ENCODE peak calls at places on chromosomes 4 and X, in seven cellular contexts. I, D, N, W, Q, Y and E are unnamed samples.

GRCh38 chr4:28402751-28403150 is 1542.1 kb downstream of the STIM2 start:
- DNase-seq in Y (no peak), W (no peak), I (no peak), D (no peak), Q (no peak), N (no peak), E (no peak)

GRCh38 chrX:55135171-55135570 is 46.4 kb downstream of the PAGE2 start:
- DNase-seq in Y (peak), I (no peak), W (peak), Q (peak), D (peak), N (peak), E (peak)

GRCh38 chrX:103791826-103792458 is 15.3 kb downstream of the PLP1 start:
- DNase-seq in I (no peak), Q (no peak), W (no peak), D (no peak), N (no peak), Y (no peak), E (no peak)

GRCh38 chrX:145475725-145476124 is 228.4 kb downstream of the SPANXN1 start:
- DNase-seq in I (no peak), Q (no peak), D (no peak), Y (no peak), N (no peak), W (no peak), E (no peak)

GRCh38 chrX:17415242-17415815 is 40.3 kb downstream of the NHS start:
- DNase-seq in I (no peak), Y (no peak), W (no peak), N (no peak), D (no peak), Q (no peak), E (no peak)

GRCh38 chrX:140507982-140508305 is 3.1 kb upstream of the SOX3 start:
- DNase-seq in W (peak), N (no peak), Y (peak), I (no peak), Q (no peak), D (peak), E (peak)

GRCh38 chr4:2331519-2332200 is 69.8 kb upstream of the MXD4 start:
- DNase-seq in N (no peak), W (no peak), D (no peak), Y (no peak), I (no peak), Q (no peak), E (no peak)

GRCh38 chr4:55736605-55737183 is 82.9 kb upstream of the EXOC1L start:
- DNase-seq in Q (peak), Y (no peak), I (no peak), D (no peak), N (no peak), W (no peak), E (no peak)

GRCh38 chr4:118279920-118280432 is 72.8 kb downstream of the PRSS12 start:
- DNase-seq in Q (no peak), I (no peak), N (no peak), D (no peak), Y (no peak), W (no peak), E (no peak)

GRCh38 chrX:120561634-120562568 is 1.1 kb upstream of the CUL4B start:
- DNase-seq in N (no peak), Y (no peak), D (no peak), I (no peak), Q (no peak), W (no peak), E (peak)

GRCh38 chrX:134898450-134898849 is 92.3 kb upstream of the SMIM10 start:
- DNase-seq in I (no peak), Q (no peak), N (no peak), Y (no peak), W (no peak), D (no peak), E (no peak)

GRCh38 chr4:28250646-28251045 is 1390.0 kb downstream of the STIM2 start:
- DNase-seq in D (no peak), Q (no peak), W (no peak), Y (no peak), I (no peak), N (no peak), E (no peak)

GRCh38 chr4:150248181-150248580 is 169.9 kb downstream of the DCLK2 start:
- DNase-seq in Y (no peak), W (no peak), D (no peak), I (no peak), N (no peak), Q (no peak), E (no peak)

GRCh38 chr4:156829194-156829593 is 142.4 kb downstream of the PDGFC start:
- DNase-seq in I (no peak), Y (no peak), N (no peak), D (no peak), Q (no peak), W (no peak), E (no peak)

GRCh38 chrX:50813843-50814661 is at the start of gene SHROOM4:
- DNase-seq in Y (peak), N (peak), Q (no peak), D (peak), I (peak), W (peak), E (peak)

GRCh38 chr4:24321151-24321550 is 263.2 kb downstream of the DHX15 start:
- DNase-seq in I (no peak), Q (no peak), N (no peak), D (no peak), Y (no peak), W (no peak), E (no peak)

GRCh38 chr4:165293927-165294649 is 33.4 kb upstream of the MSMO1 start:
- DNase-seq in Q (no peak), N (no peak), W (no peak), Y (no peak), I (no peak), D (no peak), E (no peak)

GRCh38 chrX:15334561-15334960 is 762 bp downstream of the PIGA start:
- DNase-seq in N (no peak), W (no peak), Q (no peak), D (no peak), Y (no peak), I (no peak), E (no peak)

GRCh38 chr4:181939199-181939945 is 303.8 kb upstream of the TENM3 start:
- DNase-seq in Q (no peak), D (no peak), W (no peak), N (no peak), I (no peak), Y (no peak), E (no peak)
- H3K27ac ChIP-seq in Q (no peak), D (no peak), W (no peak), N (no peak), I (no peak), Y (no peak), E (no peak)

DNA sequence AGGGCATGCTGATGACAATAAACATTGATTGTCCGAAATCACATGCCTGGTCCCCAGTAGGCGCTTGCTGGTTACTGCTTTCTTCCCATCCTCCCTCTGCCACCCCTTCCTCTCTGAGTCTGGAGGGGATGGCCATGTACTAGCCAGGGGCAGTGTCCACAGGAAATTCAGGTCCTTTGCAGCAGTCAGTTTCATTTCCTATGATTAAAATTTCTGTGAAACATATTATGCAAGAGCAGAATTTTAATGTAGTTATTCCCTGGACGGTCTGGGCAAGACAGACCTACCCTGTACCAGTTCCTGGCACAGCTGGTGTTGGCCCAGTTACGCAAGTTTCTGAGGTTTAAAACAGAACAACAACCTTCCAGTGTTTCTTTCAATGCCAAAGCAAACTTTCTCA is 28.2 kb upstream of the TLR2 start:
- DNase-seq in D (no peak), Q (no peak), I (no peak), W (peak), N (peak), Y (no peak), E (no peak)
- H3K27ac ChIP-seq in D (no peak), Q (no peak), I (peak), W (peak), N (no peak), Y (no peak), E (no peak)

DNA sequence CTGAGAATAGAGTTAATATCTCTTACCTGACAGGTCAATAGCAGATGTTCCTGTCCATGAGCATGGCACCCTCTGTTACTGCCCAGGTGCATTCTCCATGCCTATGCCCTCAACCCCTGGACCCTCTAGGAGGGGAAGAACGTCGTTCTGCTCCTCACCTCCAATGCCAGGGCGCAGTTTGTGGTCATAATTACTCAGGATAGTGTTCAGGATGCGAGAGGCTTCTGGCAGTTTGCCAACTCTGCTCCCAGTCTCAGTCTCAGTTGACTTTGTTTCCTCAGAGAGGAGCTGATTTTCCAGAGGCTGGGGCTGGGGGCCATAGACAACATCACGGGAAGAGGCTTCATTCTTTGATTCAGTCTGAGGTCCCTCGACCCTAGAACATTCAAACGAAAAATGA is 4.4 kb downstream of the GABRE start:
- DNase-seq in Y (no peak), Q (no peak), N (no peak), W (no peak), D (no peak), I (no peak), E (no peak)
- H3K27ac ChIP-seq in Y (no peak), Q (no peak), N (no peak), W (no peak), D (no peak), I (no peak), E (no peak)

GRCh38 chr4:121138014-121138413 is 26.1 kb downstream of the TNIP3 start:
- DNase-seq in Q (no peak), D (no peak), Y (no peak), N (no peak), I (no peak), W (no peak), E (no peak)
- H3K27ac ChIP-seq in Q (no peak), D (no peak), Y (no peak), N (no peak), I (no peak), W (no peak), E (no peak)

GRCh38 chrX:118348186-118348810 is 2.4 kb downstream of the WDR44 start:
- DNase-seq in Q (no peak), Y (no peak), I (no peak), D (no peak), N (no peak), W (no peak), E (no peak)
- H3K27ac ChIP-seq in Q (no peak), Y (no peak), I (no peak), D (no peak), N (no peak), W (no peak), E (no peak)

GRCh38 chrX:18898091-18898490 is 85.8 kb downstream of the PHKA2 start:
- DNase-seq in Q (no peak), Y (no peak), W (no peak), D (no peak), N (no peak), I (no peak), E (no peak)
- H3K27ac ChIP-seq in Q (no peak), Y (no peak), W (no peak), D (no peak), N (no peak), I (no peak), E (no peak)

GRCh38 chr4:186445040-186445439 is 110.3 kb downstream of the MTNR1A start:
- DNase-seq in I (no peak), Y (no peak), N (no peak), D (no peak), W (no peak), Q (no peak), E (no peak)
- H3K27ac ChIP-seq in I (no peak), Y (no peak), N (no peak), D (no peak), W (no peak), Q (no peak), E (no peak)

GRCh38 chrX:9790866-9791265 is 4.6 kb downstream of the SHROOM2 start:
- DNase-seq in N (no peak), I (no peak), Q (no peak), D (no peak), Y (no peak), W (no peak), E (no peak)

GRCh38 chrX:9789555-9789954 is 3.3 kb downstream of the SHROOM2 start:
- DNase-seq in Q (no peak), Y (no peak), D (no peak), W (no peak), I (no peak), N (no peak), E (no peak)

GRCh38 chrX:9786839-9787635 is 808 bp downstream of the SHROOM2 start:
- DNase-seq in I (no peak), W (peak), N (no peak), Q (no peak), Y (peak), D (peak), E (no peak)

GRCh38 chrX:9785944-9786741 is at the start of gene SHROOM2:
- DNase-seq in D (peak), N (no peak), Q (no peak), Y (peak), W (peak), I (no peak), E (no peak)

DNA sequence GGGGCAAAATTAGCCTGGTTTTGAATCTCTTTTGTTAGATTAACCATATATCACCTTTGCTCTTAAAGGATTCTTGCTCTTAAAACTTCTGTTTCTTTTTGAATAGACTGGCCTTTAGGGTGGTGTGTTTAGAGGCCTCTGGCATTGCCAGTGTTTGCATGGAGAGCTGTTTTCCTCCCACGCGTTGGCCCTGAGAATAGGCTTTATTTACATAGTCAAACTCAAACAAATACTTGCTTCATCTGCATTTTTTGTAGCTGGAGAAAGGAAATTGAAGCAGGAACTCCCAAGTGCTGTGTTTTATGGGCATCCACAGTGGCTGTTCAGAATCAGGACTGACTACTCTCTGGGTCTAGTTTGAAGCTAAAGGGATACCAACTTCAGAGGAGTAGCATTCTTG is 2.7 kb downstream of the SHROOM2 start:
- DNase-seq in D (peak), W (no peak), I (no peak), N (no peak), Y (no peak), Q (no peak), E (no peak)
- H3K27ac ChIP-seq in D (no peak), W (no peak), I (no peak), N (no peak), Y (no peak), Q (no peak), E (no peak)

GRCh38 chr4:36322921-36323354 is 41.5 kb downstream of the DTHD1 start:
- DNase-seq in D (no peak), Y (no peak), W (no peak), Q (no peak), N (no peak), I (no peak), E (no peak)

GRCh38 chr4:36324808-36325207 is 43.4 kb downstream of the DTHD1 start:
- DNase-seq in Q (no peak), I (no peak), D (no peak), Y (no peak), N (no peak), W (no peak), E (no peak)

GRCh38 chr4:36325916-36326315 is 44.5 kb downstream of the DTHD1 start:
- DNase-seq in W (no peak), Y (no peak), N (no peak), I (no peak), Q (no peak), D (no peak), E (no peak)

GRCh38 chr4:36325499-36325898 is 44.1 kb downstream of the DTHD1 start:
- DNase-seq in I (no peak), N (no peak), W (no peak), Q (no peak), Y (no peak), D (no peak), E (no peak)

GRCh38 chr4:36323801-36324419 is 42.5 kb downstream of the DTHD1 start:
- DNase-seq in D (no peak), Y (no peak), I (no peak), N (no peak), Q (no peak), W (no peak), E (no peak)
- H3K27ac ChIP-seq in D (no peak), Y (no peak), I (no peak), N (no peak), Q (no peak), W (no peak), E (no peak)